ENCODE peak calls at places on chromosomes 7 and 10, in nine cellular contexts. J is A549, Z is body of pancreas, W is BE2C, D is neural progenitor cell, M is prostate gland, F is bronchial epithelial cell, T is osteocyte, I is AG09309. Q is an unnamed sample.

GRCh38 chr10:113268186-113268585 is 284.7 kb upstream of the HABP2 start:
- DNase-seq in J (no peak), Z (no peak), W (no peak), D (no peak), M (no peak), F (no peak), T (no peak), I (no peak), Q (no peak)

GRCh38 chr7:81470084-81470723 is 299.6 kb downstream of the HGF start:
- DNase-seq in J (peak; percentile 52), Z (peak; percentile 78), W (peak; percentile 82), D (peak; percentile 77), M (peak; percentile 56), F (peak; percentile 54), T (no peak), I (peak; percentile 50), Q (peak; percentile 65)

GRCh38 chr10:106560925-106561640 is 603.4 kb downstream of the SORCS1 start:
- DNase-seq in J (no peak), Z (no peak), W (peak; percentile 28), D (no peak), M (no peak), F (peak; percentile 79), T (peak; percentile 7), I (no peak), Q (no peak)

GRCh38 chr10:112225771-112226438 is 42.3 kb upstream of the GPAM start:
- DNase-seq in J (no peak), Z (no peak), W (no peak), D (no peak), M (no peak), F (no peak), T (no peak), I (no peak), Q (no peak)

GRCh38 chr7:127874951-127875608 is 156.2 kb downstream of the LRRC4 start:
- DNase-seq in J (no peak), Z (no peak), W (no peak), D (no peak), M (no peak), F (no peak), T (no peak), I (no peak), Q (no peak)

GRCh38 chr7:104106106-104106505 is 101.7 kb downstream of the ORC5 start:
- DNase-seq in J (no peak), Z (no peak), W (no peak), D (no peak), M (no peak), F (peak; percentile 11), T (no peak), I (peak; percentile 13), Q (no peak)

GRCh38 chr7:142085428-142085827 is 26.1 kb upstream of the MGAM2 start:
- DNase-seq in J (no peak), Z (no peak), W (no peak), D (no peak), M (no peak), F (no peak), T (no peak), I (no peak), Q (no peak)

GRCh38 chr10:118148245-118148644 is 101.5 kb upstream of the RAB11FIP2 start:
- DNase-seq in J (no peak), Z (no peak), W (no peak), D (peak; percentile 22), M (no peak), F (no peak), T (no peak), I (no peak), Q (no peak)

GRCh38 chr7:63008366-63008765 is 990.3 kb upstream of the ZNF722 start:
- DNase-seq in J (no peak), Z (no peak), W (no peak), D (no peak), M (no peak), F (no peak), T (no peak), I (no peak), Q (no peak)
- TF ChIP-seq CTCF in J (no peak), Z (peak; percentile 11), W (no peak), D (peak; percentile 32), M (no peak), F (no peak), T (no peak), I (no peak), Q (no peak)

DNA sequence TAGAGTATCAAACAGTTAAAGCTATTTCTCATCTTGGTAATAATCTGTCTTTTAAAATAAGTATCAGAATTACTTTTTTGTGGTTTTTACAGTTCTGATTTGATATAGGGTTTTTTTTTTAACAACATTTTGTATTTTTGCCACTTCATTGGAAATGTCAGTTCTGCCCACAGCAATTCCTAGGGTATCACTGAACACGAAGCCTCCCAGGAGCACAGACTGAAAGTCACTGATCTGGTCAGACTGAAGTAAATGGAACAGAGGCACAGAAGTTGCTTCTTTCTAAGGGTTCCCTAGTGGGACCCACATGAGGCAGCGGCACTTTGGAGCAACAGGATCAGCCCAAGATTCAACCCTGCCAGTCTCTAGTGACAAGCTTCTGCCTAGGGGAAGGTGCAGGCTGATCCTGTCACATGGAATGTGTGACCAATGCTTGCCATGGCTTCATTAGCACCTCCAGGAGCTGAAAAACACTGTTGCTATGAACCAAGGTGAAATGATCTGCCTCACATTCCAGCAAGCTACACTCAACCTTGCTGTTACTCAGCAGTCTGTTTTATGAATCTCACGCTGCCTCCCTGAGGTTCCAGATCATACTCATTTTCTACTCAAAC is 273.4 kb upstream of the CSTF2T start:
- DNase-seq in J (no peak), Z (no peak), W (no peak), D (no peak), M (no peak), F (no peak), T (no peak), I (no peak), Q (no peak)
- TF ChIP-seq CTCF in J (no peak), Z (no peak), W (no peak), D (no peak), M (no peak), F (no peak), T (no peak), I (no peak), Q (no peak)

DNA sequence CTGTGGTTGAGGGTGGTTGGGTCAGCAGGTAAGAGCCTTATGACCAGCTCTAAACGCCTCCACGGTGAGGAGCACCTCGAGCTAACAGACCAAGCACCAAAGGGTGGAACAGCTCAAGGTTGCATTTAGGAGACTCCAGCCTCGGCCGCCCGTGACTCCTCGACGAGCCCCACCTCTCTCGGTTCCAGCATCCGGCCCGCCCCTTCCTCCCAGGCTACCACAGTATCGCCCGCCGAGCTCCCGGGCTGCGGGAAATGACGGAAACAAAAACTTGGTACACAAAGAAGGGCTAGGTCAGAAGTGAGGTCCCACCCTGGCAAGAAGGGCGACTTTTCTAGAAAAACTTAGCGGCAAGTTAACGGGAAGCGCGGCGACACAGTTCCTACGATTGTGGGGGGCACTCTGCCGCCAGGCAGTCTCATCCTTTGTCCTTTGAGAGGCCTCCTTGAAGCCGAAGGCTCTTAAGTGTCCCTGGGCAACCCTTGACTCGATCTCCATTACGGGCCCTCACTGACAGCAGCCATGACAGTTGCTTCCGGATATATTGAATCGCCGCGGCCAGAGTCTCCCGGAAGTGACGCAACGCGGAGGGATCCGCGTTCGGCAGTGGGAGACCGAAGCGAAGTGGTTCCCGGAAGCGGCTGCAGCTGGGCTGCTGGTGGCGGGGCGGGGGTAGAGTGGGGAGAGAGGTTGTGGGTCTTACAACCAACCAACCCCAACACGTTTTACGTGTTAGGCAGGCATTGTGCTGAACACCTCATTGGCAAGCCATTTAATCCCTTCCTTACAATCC is 40.2 kb upstream of the ZNF518A start:
- DNase-seq in J (peak; percentile 91), Z (peak; percentile 95), W (peak; percentile 89), D (no peak), M (peak; percentile 80), F (peak; percentile 78), T (no peak), I (peak; percentile 91), Q (peak; percentile 94)
- TF ChIP-seq CTCF in J (no peak), Z (no peak), W (no peak), D (no peak), M (no peak), F (no peak), T (no peak), I (no peak), Q (no peak)

DNA sequence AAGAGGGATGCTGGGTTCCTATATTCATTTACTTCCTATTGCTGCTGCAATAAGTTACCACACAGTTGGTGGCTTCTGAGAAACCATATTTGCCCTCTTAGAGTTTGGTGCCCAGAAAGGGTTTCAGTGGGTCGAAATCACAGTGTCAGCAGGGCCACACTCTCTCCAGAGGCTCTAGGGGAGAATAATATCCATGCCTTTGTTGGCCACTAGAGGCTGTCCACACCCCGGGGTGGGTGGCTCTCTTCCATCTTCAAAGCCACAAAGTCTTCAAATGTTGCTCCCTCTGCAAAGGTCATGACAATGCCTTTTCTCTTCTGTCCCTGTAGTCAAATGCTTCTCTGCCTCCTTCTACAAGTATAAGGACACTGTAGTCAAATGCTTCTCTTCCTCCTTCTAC is 989.4 kb downstream of the CCSER2 start:
- DNase-seq in J (no peak), Z (no peak), W (peak; percentile 15), D (no peak), M (no peak), F (no peak), T (no peak), I (no peak), Q (no peak)
- TF ChIP-seq CTCF in J (no peak), Z (no peak), W (peak; percentile 59), D (peak; percentile 30), M (no peak), F (no peak), T (no peak), I (no peak), Q (no peak)

GRCh38 chr7:114986181-114986800 is 64.4 kb downstream of the MDFIC start:
- DNase-seq in J (no peak), Z (no peak), W (no peak), D (peak; percentile 7), M (no peak), F (peak; percentile 46), T (no peak), I (no peak), Q (no peak)
- TF ChIP-seq CTCF in J (no peak), Z (no peak), W (no peak), D (peak; percentile 16), M (no peak), F (no peak), T (no peak), I (no peak), Q (no peak)

DNA sequence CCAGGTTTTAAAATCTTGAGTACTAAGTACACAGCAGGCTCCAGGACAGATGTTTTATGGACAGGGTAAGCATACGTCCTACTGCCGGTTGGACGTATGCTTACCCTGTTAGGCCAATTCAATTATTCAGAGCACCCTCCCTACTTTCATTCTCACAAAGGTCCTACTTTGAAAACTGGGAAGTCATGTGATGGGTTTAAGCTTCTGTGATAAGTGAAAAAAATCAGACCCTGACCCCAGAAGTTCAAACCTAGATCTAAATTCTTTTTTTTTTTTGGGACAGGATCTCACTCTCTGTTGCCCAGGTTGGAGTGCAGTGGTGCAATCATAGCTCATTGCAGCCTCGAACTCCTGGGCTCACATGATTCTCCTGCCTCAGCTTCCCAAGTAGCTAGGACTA is 55.2 kb downstream of the HIPK2 start:
- DNase-seq in J (no peak), Z (no peak), W (no peak), D (no peak), M (no peak), F (no peak), T (no peak), I (no peak), Q (no peak)
- TF ChIP-seq CTCF in J (no peak), Z (no peak), W (no peak), D (no peak), M (no peak), F (no peak), T (no peak), I (no peak), Q (no peak)

Q was measured in right atrium auricular region.